ENCODE peak calls at places on chromosomes 13 and 19, in six cellular contexts. W is pancreas, I is body of pancreas, Y is left ventricle myocardium inferior, G is tibial artery, D is IMR-90. E is an unnamed sample.

GRCh38 chr13:32537580-32538233 is 888 bp downstream of the N4BP2L2 start:
- DNase-seq in W (peak; percentile 23), I (peak; percentile 34), Y (peak; percentile 33), G (peak; percentile 73), D (no peak), E (peak; percentile 59)

GRCh38 chr13:40664100-40665060 is 2.1 kb downstream of the FOXO1 start:
- DNase-seq in W (peak; percentile 74), I (peak; percentile 79), Y (peak; percentile 87), G (peak; percentile 90), D (no peak), E (peak; percentile 73)

GRCh38 chr13:45055902-45056648 is 64.2 kb upstream of the GTF2F2 start:
- DNase-seq in W (no peak), I (no peak), Y (no peak), G (no peak), D (peak; percentile 56), E (no peak)

GRCh38 chr19:3725640-3726310 is 17.6 kb downstream of the TJP3 start:
- DNase-seq in W (peak; percentile 90), I (peak; percentile 92), Y (no peak), G (no peak), D (no peak), E (no peak)

GRCh38 chr19:46296722-46297431 is at the start of gene HIF3A:
- DNase-seq in W (peak; percentile 48), I (peak; percentile 41), Y (peak; percentile 67), G (peak; percentile 85), D (no peak), E (no peak)

GRCh38 chr19:6822311-6822670 is 49.8 kb downstream of the VAV1 start:
- DNase-seq in W (no peak), I (no peak), Y (no peak), G (no peak), D (no peak), E (no peak)

GRCh38 chr13:42594577-42595571 is 20.9 kb downstream of the TNFSF11 start:
- DNase-seq in W (peak; percentile 60), I (peak; percentile 54), Y (no peak), G (no peak), D (peak; percentile 66), E (peak; percentile 14)

GRCh38 chr13:40755082-40755755 is 15.8 kb downstream of the MRPS31 start:
- DNase-seq in W (no peak), I (no peak), Y (no peak), G (no peak), D (no peak), E (no peak)

GRCh38 chr13:46041335-46041934 is 11.1 kb downstream of the ZC3H13 start:
- DNase-seq in W (no peak), I (no peak), Y (no peak), G (no peak), D (peak; percentile 66), E (no peak)

GRCh38 chr19:11204943-11205349 is 7.6 kb upstream of the KANK2 start:
- DNase-seq in W (peak; percentile 48), I (peak; percentile 31), Y (no peak), G (peak; percentile 87), D (no peak), E (no peak)

GRCh38 chr13:99290890-99291289 is 16.3 kb downstream of the GPR183 start:
- DNase-seq in W (no peak), I (no peak), Y (no peak), G (no peak), D (no peak), E (no peak)

GRCh38 chr13:97264663-97265062 is 42.5 kb downstream of the MBNL2 start:
- DNase-seq in W (no peak), I (no peak), Y (no peak), G (no peak), D (no peak), E (no peak)

GRCh38 chr19:44623626-44624025 is 10.3 kb downstream of the IGSF23 start:
- DNase-seq in W (no peak), I (no peak), Y (no peak), G (no peak), D (no peak), E (no peak)

GRCh38 chr19:2529473-2529918 is 53.6 kb downstream of the GADD45B start:
- DNase-seq in W (no peak), I (no peak), Y (no peak), G (no peak), D (peak; percentile 96), E (no peak)

GRCh38 chr19:28313633-28314032 is 899.3 kb downstream of the UQCRFS1 start:
- DNase-seq in W (peak; percentile 56), I (peak; percentile 32), Y (peak; percentile 20), G (no peak), D (peak; percentile 17), E (no peak)

GRCh38 chr13:79917628-79918027 is 423.3 kb downstream of the SPRY2 start:
- DNase-seq in W (no peak), I (no peak), Y (no peak), G (no peak), D (no peak), E (no peak)

GRCh38 chr13:39552233-39552632 is 50.8 kb downstream of the LHFPL6 start:
- DNase-seq in W (no peak), I (no peak), Y (no peak), G (no peak), D (no peak), E (no peak)

GRCh38 chr19:36573020-36573947 is at the start of gene ZNF529:
- DNase-seq in W (peak; percentile 87), I (peak; percentile 87), Y (peak; percentile 87), G (peak; percentile 92), D (peak; percentile 86), E (peak; percentile 89)

GRCh38 chr19:12821761-12822160 is 12.6 kb downstream of the RTBDN start:
- DNase-seq in W (no peak), I (no peak), Y (no peak), G (no peak), D (no peak), E (no peak)

GRCh38 chr13:108005231-108005630 is 210.1 kb downstream of the LIG4 start:
- DNase-seq in W (no peak), I (no peak), Y (no peak), G (no peak), D (no peak), E (no peak)

GRCh38 chr13:107348931-107349330 is 781.0 kb upstream of the ARGLU1 start:
- DNase-seq in W (no peak), I (no peak), Y (no peak), G (no peak), D (peak; percentile 70), E (no peak)

GRCh38 chr13:30805603-30806011 is 70.3 kb downstream of the ALOX5AP start:
- DNase-seq in W (peak; percentile 70), I (peak; percentile 58), Y (no peak), G (no peak), D (peak; percentile 59), E (no peak)

GRCh38 chr19:27775395-27775794 is 1437.6 kb downstream of the UQCRFS1 start:
- DNase-seq in W (no peak), I (no peak), Y (no peak), G (no peak), D (no peak), E (no peak)

GRCh38 chr19:49333426-49334288 is 1.5 kb upstream of the CD37 start:
- DNase-seq in W (no peak), I (peak; percentile 11), Y (no peak), G (peak; percentile 64), D (peak; percentile 40), E (peak; percentile 57)
- H3K4me1 ChIP-seq in W (no peaks in the 10 kb centered on the region), I (peaks cover 7% of the 10 kb centered on the region), Y (peaks cover 3% of the 10 kb centered on the region), G (peaks cover 6% of the 10 kb centered on the region), D (no peaks in the 10 kb centered on the region), E (peaks cover 64% of the 10 kb centered on the region)

DNA sequence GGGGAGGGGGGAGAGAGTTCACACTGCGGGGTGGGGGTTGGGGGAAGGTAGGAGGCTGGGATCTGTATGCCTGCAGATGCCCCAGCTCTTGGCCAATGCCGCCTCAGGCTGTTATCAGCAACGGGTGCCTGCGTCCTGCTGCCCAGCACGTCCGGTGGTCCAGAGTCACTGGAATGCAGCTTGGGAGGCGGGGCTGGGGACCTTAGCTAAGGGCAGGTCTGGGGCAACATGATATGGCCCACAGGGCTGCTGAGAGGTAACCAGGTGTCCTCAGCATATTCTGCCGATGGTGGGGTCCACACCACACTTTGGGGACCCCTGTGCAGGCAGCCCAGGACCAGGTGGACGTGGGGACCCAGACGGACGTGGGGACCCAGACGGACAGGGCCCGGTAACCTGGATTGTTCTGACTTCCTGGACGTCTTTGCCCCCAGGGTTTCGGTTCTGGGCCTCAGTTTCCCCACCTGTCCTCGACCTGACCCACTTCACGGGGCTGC is 668 bp upstream of the ARHGAP45 start:
- DNase-seq in W (no peak), I (no peak), Y (no peak), G (no peak), D (no peak), E (no peak)
- H3K4me3 ChIP-seq in W (peak overlapping the region; percentile 55), I (no peak overlapping the region), Y (peak overlapping the region; percentile 60), G (peak overlapping the region; percentile 51), D (no peak overlapping the region), E (peak overlapping the region; percentile 54)

GRCh38 chr13:51638497-51638871 is 54.2 kb downstream of the WDFY2 start:
- DNase-seq in W (no peak), I (no peak), Y (no peak), G (no peak), D (no peak), E (no peak)
- H3K4me1 ChIP-seq in W (peaks cover 20% of the 10 kb centered on the region), I (peaks cover 66% of the 10 kb centered on the region), Y (peaks cover 56% of the 10 kb centered on the region), G (peaks cover 2% of the 10 kb centered on the region), D (peaks cover 6% of the 10 kb centered on the region), E (peaks cover 11% of the 10 kb centered on the region)

GRCh38 chr13:110417537-110417908 is 110.4 kb downstream of the COL4A2 start:
- DNase-seq in W (no peak), I (no peak), Y (no peak), G (no peak), D (no peak), E (no peak)
- H3K4me3 ChIP-seq in W (no peak overlapping the region), I (no peak overlapping the region), Y (peak overlapping the region; percentile 43), G (peak overlapping the region; percentile 26), D (no peak overlapping the region), E (no peak overlapping the region)

GRCh38 chr13:110339263-110339662 is 32.2 kb downstream of the COL4A2 start:
- DNase-seq in W (no peak), I (no peak), Y (no peak), G (peak; percentile 57), D (no peak), E (no peak)

GRCh38 chr13:110338441-110339101 is 31.5 kb downstream of the COL4A2 start:
- DNase-seq in W (no peak), I (no peak), Y (peak; percentile 69), G (peak; percentile 92), D (peak; percentile 75), E (no peak)

GRCh38 chr13:110340812-110341444 is 33.8 kb downstream of the COL4A2 start:
- DNase-seq in W (no peak), I (peak; percentile 41), Y (peak; percentile 83), G (peak; percentile 97), D (peak; percentile 93), E (peak; percentile 14)

GRCh38 chr13:110341445-110342247 is 34.6 kb downstream of the COL4A2 start:
- DNase-seq in W (no peak), I (no peak), Y (no peak), G (peak; percentile 80), D (peak; percentile 92), E (no peak)

GRCh38 chr13:110339975-110340550 is 33.0 kb downstream of the COL4A2 start:
- DNase-seq in W (no peak), I (no peak), Y (no peak), G (peak; percentile 80), D (no peak), E (no peak)
- H3K4me1 ChIP-seq in W (no peaks in the 10 kb centered on the region), I (peaks cover 19% of the 10 kb centered on the region), Y (peaks cover 84% of the 10 kb centered on the region), G (peaks cover 81% of the 10 kb centered on the region), D (peaks cover 53% of the 10 kb centered on the region), E (peaks cover 21% of the 10 kb centered on the region)

GRCh38 chr19:39410620-39411005 is 1.9 kb upstream of the PLEKHG2 start:
- DNase-seq in W (peak; percentile 40), I (no peak), Y (no peak), G (no peak), D (no peak), E (no peak)
- H3K4me3 ChIP-seq in W (peak overlapping the region; percentile 70), I (no peak overlapping the region), Y (peak overlapping the region; percentile 87), G (peak overlapping the region; percentile 92), D (no peak overlapping the region), E (peak overlapping the region; percentile 86)

E was measured in CD8-positive, alpha-beta memory T cell.